ENCODE peak calls at places on chromosomes 3 and 15, in seven cellular contexts. L is Panc1, F is GM12878, M is K562, Q is H1, T is SK-N-SH, D is HepG2. N is an unnamed sample.

GRCh38 chr3:87410110-87410509 is 133.7 kb upstream of the POU1F1 start:
- DNase-seq in L (no peak), F (no peak), M (no peak), Q (no peak), T (no peak), D (no peak), N (no peak)

GRCh38 chr3:70990723-70991122 is 592.8 kb downstream of the FOXP1 start:
- DNase-seq in L (no peak), F (no peak), M (no peak), Q (no peak), T (no peak), D (no peak), N (no peak)

GRCh38 chr15:62711691-62712454 is 330.7 kb upstream of the TPM1 start:
- DNase-seq in L (no peak), F (peak), M (no peak), Q (no peak), T (no peak), D (no peak), N (no peak)

GRCh38 chr3:13046569-13047279 is 26.5 kb downstream of the IQSEC1 start:
- DNase-seq in L (no peak), F (no peak), M (no peak), Q (no peak), T (no peak), D (no peak), N (no peak)

GRCh38 chr3:71831599-71831998 is 46.7 kb upstream of the PROK2 start:
- DNase-seq in L (no peak), F (no peak), M (no peak), Q (no peak), T (no peak), D (no peak), N (no peak)

GRCh38 chr15:95888762-95889161 is 441.7 kb upstream of the NR2F2 start:
- DNase-seq in L (no peak), F (no peak), M (no peak), Q (no peak), T (no peak), D (no peak), N (no peak)

GRCh38 chr3:97882975-97883598 is 61.3 kb downstream of the CRYBG3 start:
- DNase-seq in L (no peak), F (no peak), M (peak), Q (no peak), T (no peak), D (no peak), N (no peak)

GRCh38 chr3:72152551-72153476 is 367.9 kb upstream of the PROK2 start:
- DNase-seq in L (no peak), F (no peak), M (peak), Q (no peak), T (peak), D (peak), N (peak)

GRCh38 chr3:122945230-122945629 is 82.3 kb downstream of the SEMA5B start:
- DNase-seq in L (no peak), F (no peak), M (no peak), Q (no peak), T (no peak), D (no peak), N (no peak)
- TF ChIP-seq POLR2AphosphoS5 in L (no peak), F (no peak), M (no peak), Q (no peak), T (no peak), D (no peak), N (no peak)

DNA sequence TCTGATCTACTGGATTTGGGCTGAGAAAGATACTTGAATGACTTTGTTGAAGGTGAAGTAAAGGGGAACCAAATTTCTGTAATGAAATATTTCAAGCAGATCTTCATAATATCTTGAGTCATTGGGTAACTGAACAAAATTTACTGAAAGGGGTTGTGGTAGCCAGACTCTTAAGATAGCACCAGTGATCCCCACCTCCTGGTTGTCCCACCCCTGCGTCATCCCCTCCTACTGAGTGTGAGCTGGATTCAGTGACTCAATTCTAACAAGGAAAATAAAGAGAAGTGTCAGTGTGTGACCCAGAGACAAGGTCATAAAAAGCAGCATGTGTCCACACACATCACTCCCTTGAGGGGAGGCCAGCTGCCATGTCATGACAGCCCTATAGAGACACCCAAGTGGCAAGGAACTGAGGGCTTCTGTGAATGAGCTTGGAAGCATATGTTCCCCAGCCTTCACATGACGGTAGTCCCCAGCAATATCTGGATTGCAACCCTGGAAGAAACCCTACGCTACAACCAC is 107.1 kb downstream of the MECOM start:
- DNase-seq in L (no peak), F (no peak), M (no peak), Q (no peak), T (no peak), D (no peak), N (no peak)
- TF ChIP-seq SIN3A in L (no peak), F (no peak), M (no peak), Q (no peak), T (no peak), D (no peak), N (no peak)

GRCh38 chr3:127817331-127817821 is 4.9 kb downstream of the MGLL start:
- DNase-seq in L (peak), F (no peak), M (no peak), Q (no peak), T (no peak), D (no peak), N (peak)
- TF ChIP-seq POLR2AphosphoS5 in L (no peak), F (no peak), M (no peak), Q (no peak), T (no peak), D (no peak), N (peak)

GRCh38 chr3:141901914-141902313 is 25.5 kb downstream of the ATP1B3 start:
- DNase-seq in L (no peak), F (no peak), M (no peak), Q (no peak), T (no peak), D (no peak), N (no peak)
- TF ChIP-seq SIN3A in L (no peak), F (no peak), M (no peak), Q (no peak), T (no peak), D (no peak), N (no peak)

GRCh38 chr3:23991236-23992050 is 46.4 kb downstream of the NR1D2 start:
- DNase-seq in L (no peak), F (no peak), M (no peak), Q (no peak), T (peak), D (no peak), N (no peak)
- TF ChIP-seq POLR2AphosphoS5 in L (no peak), F (no peak), M (no peak), Q (no peak), T (peak), D (no peak), N (no peak)

DNA sequence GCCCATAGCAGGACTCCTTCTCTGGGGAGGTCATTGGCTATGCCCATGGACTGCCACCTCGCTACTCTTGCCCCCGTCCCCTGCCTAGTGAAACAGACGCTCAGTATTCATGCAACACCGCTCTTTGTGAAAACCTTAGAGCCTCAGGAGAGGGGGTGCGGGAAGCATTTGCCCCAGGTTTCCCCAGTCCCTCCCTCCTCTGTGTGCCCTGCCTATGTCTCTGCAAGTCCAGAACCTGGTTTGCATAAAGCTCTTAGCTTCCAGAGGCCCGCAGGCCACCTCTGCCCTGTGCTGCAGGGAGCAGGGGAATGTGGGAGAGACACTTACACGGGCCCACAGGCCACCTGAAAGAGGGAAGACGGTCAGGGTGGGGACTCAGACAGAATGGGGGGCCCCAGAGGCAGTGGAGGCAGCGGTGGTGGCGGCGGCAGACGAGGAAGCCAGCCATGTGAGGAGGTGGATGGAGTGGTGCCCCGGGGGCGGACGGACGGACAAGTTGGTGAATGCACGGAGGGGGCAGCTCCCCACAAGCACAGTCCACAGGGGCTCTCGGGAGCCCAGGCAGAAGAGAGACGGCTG is 33.8 kb upstream of the CTSH start:
- DNase-seq in L (no peak), F (peak), M (no peak), Q (no peak), T (no peak), D (no peak), N (no peak)
- TF ChIP-seq SIN3A in L (no peak), F (no peak), M (no peak), Q (no peak), T (no peak), D (no peak), N (no peak)

DNA sequence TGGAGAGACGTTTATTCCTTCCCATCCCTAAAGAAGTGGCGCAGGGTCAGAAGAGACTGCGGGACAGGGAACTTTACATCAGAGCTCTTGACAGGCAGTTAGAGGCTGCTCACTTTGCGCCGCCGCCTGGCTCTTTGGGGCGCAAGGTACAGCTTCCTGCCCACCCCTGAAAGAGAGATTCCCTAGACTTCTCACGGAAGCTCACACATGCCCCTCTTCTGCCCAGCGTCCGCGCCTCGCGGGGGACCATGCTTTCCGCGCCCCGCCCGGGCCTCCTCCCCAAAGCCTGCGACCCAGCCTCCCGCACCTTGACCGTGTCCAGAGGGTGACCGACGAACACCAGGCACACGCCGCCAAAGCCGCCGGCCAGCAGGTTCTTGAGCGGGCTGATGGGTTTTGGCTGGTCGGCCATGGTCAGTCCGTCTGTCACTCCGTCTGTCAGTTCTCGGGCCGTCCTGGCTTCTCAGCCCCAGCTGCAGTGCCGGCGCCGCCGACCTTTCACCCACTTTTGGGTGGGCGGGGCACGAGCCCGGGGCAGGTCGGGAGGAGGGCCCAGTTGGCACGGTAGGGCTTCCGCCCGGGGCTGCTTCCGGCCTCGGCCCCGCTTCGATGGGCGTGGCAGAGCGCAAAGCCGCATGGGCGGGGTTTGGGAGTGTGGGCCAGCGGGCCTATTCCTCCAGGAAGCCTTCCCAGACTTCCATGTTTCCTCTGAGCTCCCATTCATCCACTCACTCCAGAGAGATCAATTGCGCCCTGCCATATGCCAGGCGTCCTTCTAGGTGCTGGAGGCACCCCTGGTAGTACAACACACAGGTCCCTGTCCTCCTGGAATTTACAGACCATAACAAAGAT is at the start of gene SLC25A20:
- DNase-seq in L (peak), F (peak), M (peak), Q (peak), T (peak), D (peak), N (peak)
- TF ChIP-seq POLR2AphosphoS5 in L (peak), F (peak), M (peak), Q (no peak), T (no peak), D (no peak), N (peak)

N was measured in HCT116.